ENCODE peak calls at places on chromosomes 12 and 14, in six cellular contexts. One of them, this sample, is unnamed.

GRCh38 chr14:61109288-61109687 is 128.2 kb downstream of the SLC38A6 start:
- DNase-seq in Panc1: no peak
- DNase-seq in cardiac muscle cell: no peak
- DNase-seq in AG10803: no peak
- DNase-seq in ovary: no peak
- DNase-seq in thoracic aorta: no peak
- DNase-seq in this sample: no peak

GRCh38 chr12:128449146-128449894 is 182.3 kb downstream of the TMEM132C start:
- DNase-seq in Panc1: no peak
- DNase-seq in cardiac muscle cell: no peak
- DNase-seq in AG10803: no peak
- DNase-seq in ovary: no peak
- DNase-seq in thoracic aorta: no peak
- DNase-seq in this sample: no peak

GRCh38 chr14:35932136-35932535 is 106.0 kb downstream of the BRMS1L start:
- DNase-seq in Panc1: no peak
- DNase-seq in cardiac muscle cell: no peak
- DNase-seq in AG10803: no peak
- DNase-seq in ovary: no peak
- DNase-seq in thoracic aorta: no peak
- DNase-seq in this sample: no peak

GRCh38 chr12:99334737-99335136 is 312.8 kb upstream of the GARIN6 start:
- DNase-seq in Panc1: no peak
- DNase-seq in cardiac muscle cell: no peak
- DNase-seq in AG10803: no peak
- DNase-seq in ovary: no peak
- DNase-seq in thoracic aorta: no peak
- DNase-seq in this sample: no peak

GRCh38 chr14:104792101-104792884 is 3.3 kb downstream of the AKT1 start:
- DNase-seq in Panc1: no peak
- DNase-seq in cardiac muscle cell: no peak
- DNase-seq in AG10803: no peak
- DNase-seq in ovary: no peak
- DNase-seq in thoracic aorta: no peak
- DNase-seq in this sample: no peak

GRCh38 chr14:75123991-75124390 is 2.9 kb downstream of the NEK9 start:
- DNase-seq in Panc1: no peak
- DNase-seq in cardiac muscle cell: no peak
- DNase-seq in AG10803: peak; percentile 58
- DNase-seq in ovary: no peak
- DNase-seq in thoracic aorta: no peak
- DNase-seq in this sample: peak; percentile 81

GRCh38 chr12:3054993-3055711 is 22.0 kb upstream of the TSPAN9 start:
- DNase-seq in Panc1: no peak
- DNase-seq in cardiac muscle cell: no peak
- DNase-seq in AG10803: peak; percentile 10
- DNase-seq in ovary: no peak
- DNase-seq in thoracic aorta: no peak
- DNase-seq in this sample: peak; percentile 86

GRCh38 chr12:103457471-103457870 is 38.3 kb downstream of the C12orf42 start:
- DNase-seq in Panc1: no peak
- DNase-seq in cardiac muscle cell: no peak
- DNase-seq in AG10803: no peak
- DNase-seq in ovary: no peak
- DNase-seq in thoracic aorta: no peak
- DNase-seq in this sample: no peak

GRCh38 chr14:102933618-102934231 is 11.3 kb downstream of the AMN start:
- DNase-seq in Panc1: no peak
- DNase-seq in cardiac muscle cell: no peak
- DNase-seq in AG10803: no peak
- DNase-seq in ovary: peak; percentile 26
- DNase-seq in thoracic aorta: no peak
- DNase-seq in this sample: no peak

DNA sequence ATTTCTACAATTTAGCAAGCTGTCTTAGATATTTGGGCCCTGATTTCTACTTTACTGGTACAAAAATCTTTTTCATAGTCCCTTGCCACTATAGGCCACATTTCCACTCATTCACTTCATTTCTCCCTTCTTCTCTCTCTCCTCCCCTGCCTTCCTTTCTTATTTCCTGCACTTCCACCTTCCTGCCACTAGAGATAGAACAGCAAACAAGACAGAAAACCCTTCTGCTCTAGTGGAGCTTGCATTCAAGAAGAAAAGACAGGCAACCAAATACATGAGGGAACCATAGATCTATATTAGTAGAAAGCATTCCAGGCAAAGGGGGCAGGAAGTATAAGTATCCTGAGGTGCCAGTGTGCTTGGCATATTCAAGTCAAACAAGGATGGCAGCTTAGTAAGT is 623.5 kb downstream of the FLRT2 start:
- DNase-seq in Panc1: no peak
- DNase-seq in cardiac muscle cell: no peak
- DNase-seq in AG10803: no peak
- DNase-seq in ovary: no peak
- DNase-seq in thoracic aorta: no peak
- DNase-seq in this sample: no peak
- TF ChIP-seq CTCF in Panc1: peak; percentile 12
- TF ChIP-seq CTCF in cardiac muscle cell: no peak
- TF ChIP-seq CTCF in AG10803: no peak
- TF ChIP-seq CTCF in ovary: no peak
- TF ChIP-seq CTCF in thoracic aorta: no peak
- TF ChIP-seq CTCF in this sample: no peak

GRCh38 chr14:101359221-101360044 is 201.9 kb upstream of the DIO3 start:
- DNase-seq in Panc1: no peak
- DNase-seq in cardiac muscle cell: no peak
- DNase-seq in AG10803: peak; percentile 3
- DNase-seq in ovary: peak; percentile 77
- DNase-seq in thoracic aorta: no peak
- DNase-seq in this sample: peak; percentile 64
- H3K4me3 ChIP-seq in Panc1: no peak overlapping the region
- H3K4me3 ChIP-seq in cardiac muscle cell: no peak overlapping the region
- H3K4me3 ChIP-seq in AG10803: no peak overlapping the region
- H3K4me3 ChIP-seq in ovary: no peak overlapping the region
- H3K4me3 ChIP-seq in thoracic aorta: no peak overlapping the region
- H3K4me3 ChIP-seq in this sample: no peak overlapping the region

DNA sequence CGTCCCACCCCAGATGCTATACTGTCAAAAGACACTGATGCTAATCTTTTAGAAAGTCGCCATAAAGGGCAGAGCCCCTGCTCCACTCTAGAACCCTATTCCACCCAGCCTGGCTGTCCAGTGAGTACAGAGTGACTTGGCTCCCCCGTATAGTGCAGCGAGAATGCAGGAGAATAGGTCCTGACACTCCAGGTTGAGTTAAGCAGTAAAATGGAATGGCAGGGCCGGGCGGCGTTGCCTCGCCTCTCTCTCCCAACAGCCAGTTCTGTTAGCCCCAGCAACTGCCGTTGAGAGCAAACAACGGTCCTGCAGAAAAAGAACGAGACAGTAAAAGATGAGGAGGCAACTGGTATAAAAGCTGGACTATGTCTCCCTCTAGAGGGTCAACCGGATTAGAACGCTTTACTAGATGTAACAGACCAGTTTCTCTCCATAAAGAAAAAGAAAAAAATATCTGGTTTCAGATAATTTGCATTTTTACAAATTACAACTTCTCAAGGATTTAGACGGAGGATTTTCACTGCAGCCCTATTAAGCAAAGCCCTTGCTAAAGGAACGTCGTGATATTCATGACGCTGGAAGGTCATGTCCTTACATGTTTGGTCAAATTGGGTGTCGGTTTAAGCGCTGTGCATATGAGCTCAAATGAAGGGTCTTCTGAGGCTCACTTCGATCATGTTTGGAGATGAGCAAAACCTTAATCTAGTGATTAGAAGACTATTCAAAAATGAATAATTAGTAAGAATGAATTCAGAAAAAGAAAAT is 67.5 kb upstream of the USP15 start:
- DNase-seq in Panc1: peak; percentile 32
- DNase-seq in cardiac muscle cell: peak; percentile 86
- DNase-seq in AG10803: peak; percentile 80
- DNase-seq in ovary: peak; percentile 63
- DNase-seq in thoracic aorta: no peak
- DNase-seq in this sample: peak; percentile 83
- TF ChIP-seq CTCF in Panc1: peak; percentile 76
- TF ChIP-seq CTCF in cardiac muscle cell: peak; percentile 75
- TF ChIP-seq CTCF in AG10803: peak; percentile 86
- TF ChIP-seq CTCF in ovary: peak; percentile 57
- TF ChIP-seq CTCF in thoracic aorta: peak; percentile 61
- TF ChIP-seq CTCF in this sample: peak; percentile 70

GRCh38 chr14:82388488-82388887 is 854.8 kb upstream of the SEL1L start:
- DNase-seq in Panc1: no peak
- DNase-seq in cardiac muscle cell: no peak
- DNase-seq in AG10803: no peak
- DNase-seq in ovary: no peak
- DNase-seq in thoracic aorta: no peak
- DNase-seq in this sample: no peak
- H3K4me3 ChIP-seq in Panc1: no peak overlapping the region
- H3K4me3 ChIP-seq in cardiac muscle cell: no peak overlapping the region
- H3K4me3 ChIP-seq in AG10803: no peak overlapping the region
- H3K4me3 ChIP-seq in ovary: no peak overlapping the region
- H3K4me3 ChIP-seq in thoracic aorta: no peak overlapping the region
- H3K4me3 ChIP-seq in this sample: no peak overlapping the region

DNA sequence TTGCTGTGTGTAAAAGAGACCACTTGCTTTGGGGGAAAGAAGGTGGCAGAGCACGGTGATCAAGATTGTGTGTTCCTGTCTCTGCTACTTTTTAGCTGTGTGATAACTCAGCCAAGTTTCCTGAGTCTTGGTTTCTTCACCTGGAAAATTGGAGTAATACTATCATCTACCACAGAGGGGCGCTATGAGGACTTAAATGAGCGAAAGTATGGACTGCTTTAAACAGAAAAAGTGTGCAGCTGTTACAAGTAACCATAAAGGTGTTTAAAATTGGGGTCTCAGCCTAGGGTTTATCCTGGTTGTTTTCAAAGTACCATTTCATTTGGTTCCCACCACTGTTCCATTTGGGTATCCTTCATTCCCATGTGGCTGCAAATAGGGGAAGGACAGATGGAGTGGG is 65.9 kb upstream of the WSCD2 start:
- DNase-seq in Panc1: peak; percentile 0
- DNase-seq in cardiac muscle cell: peak; percentile 38
- DNase-seq in AG10803: peak; percentile 2
- DNase-seq in ovary: no peak
- DNase-seq in thoracic aorta: no peak
- DNase-seq in this sample: peak; percentile 27
- TF ChIP-seq CTCF in Panc1: peak; percentile 50
- TF ChIP-seq CTCF in cardiac muscle cell: peak; percentile 28
- TF ChIP-seq CTCF in AG10803: peak; percentile 41
- TF ChIP-seq CTCF in ovary: no peak
- TF ChIP-seq CTCF in thoracic aorta: no peak
- TF ChIP-seq CTCF in this sample: peak; percentile 43

GRCh38 chr12:27534060-27534764 is 10.2 kb downstream of the PPFIBP1 start:
- DNase-seq in Panc1: no peak
- DNase-seq in cardiac muscle cell: no peak
- DNase-seq in AG10803: no peak
- DNase-seq in ovary: no peak
- DNase-seq in thoracic aorta: no peak
- DNase-seq in this sample: no peak

GRCh38 chr12:27535318-27535717 is 11.3 kb downstream of the PPFIBP1 start:
- DNase-seq in Panc1: no peak
- DNase-seq in cardiac muscle cell: no peak
- DNase-seq in AG10803: no peak
- DNase-seq in ovary: no peak
- DNase-seq in thoracic aorta: no peak
- DNase-seq in this sample: no peak

GRCh38 chr12:27531916-27532315 is 7.9 kb downstream of the PPFIBP1 start:
- DNase-seq in Panc1: no peak
- DNase-seq in cardiac muscle cell: no peak
- DNase-seq in AG10803: peak; percentile 66
- DNase-seq in ovary: no peak
- DNase-seq in thoracic aorta: no peak
- DNase-seq in this sample: peak; percentile 55

GRCh38 chr12:27537855-27538675 is 14.1 kb downstream of the PPFIBP1 start:
- DNase-seq in Panc1: no peak
- DNase-seq in cardiac muscle cell: no peak
- DNase-seq in AG10803: no peak
- DNase-seq in ovary: no peak
- DNase-seq in thoracic aorta: no peak
- DNase-seq in this sample: no peak

GRCh38 chr12:27534765-27535161 is 10.8 kb downstream of the PPFIBP1 start:
- DNase-seq in Panc1: no peak
- DNase-seq in cardiac muscle cell: no peak
- DNase-seq in AG10803: no peak
- DNase-seq in ovary: no peak
- DNase-seq in thoracic aorta: no peak
- DNase-seq in this sample: no peak
- H3K4me3 ChIP-seq in Panc1: no peak overlapping the region
- H3K4me3 ChIP-seq in cardiac muscle cell: no peak overlapping the region
- H3K4me3 ChIP-seq in AG10803: no peak overlapping the region
- H3K4me3 ChIP-seq in ovary: no peak overlapping the region
- H3K4me3 ChIP-seq in thoracic aorta: no peak overlapping the region
- H3K4me3 ChIP-seq in this sample: no peak overlapping the region

DNA sequence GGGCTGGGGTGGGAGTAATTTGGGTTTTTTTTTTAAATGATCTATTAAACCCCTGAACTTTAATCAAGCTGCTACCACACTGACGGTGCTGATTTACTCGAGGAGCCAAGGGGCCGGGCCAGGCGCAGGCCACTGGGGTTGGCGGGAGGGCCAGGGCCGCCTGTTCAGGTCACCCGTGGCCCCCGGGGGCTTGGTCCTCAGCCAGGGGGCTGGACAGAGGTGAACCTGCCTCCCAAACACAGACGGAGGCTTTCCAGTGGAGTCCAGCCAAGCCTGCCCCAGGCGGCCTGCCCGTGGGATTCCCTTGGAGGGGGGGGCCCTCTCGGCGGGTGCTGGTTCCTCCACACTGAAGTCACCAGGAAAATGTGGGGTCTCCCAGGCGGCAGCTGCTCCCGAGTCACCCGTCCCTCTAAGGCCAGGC is 167.0 kb upstream of the GSC start:
- DNase-seq in Panc1: no peak
- DNase-seq in cardiac muscle cell: no peak
- DNase-seq in AG10803: no peak
- DNase-seq in ovary: peak; percentile 83
- DNase-seq in thoracic aorta: no peak
- DNase-seq in this sample: no peak
- TF ChIP-seq CTCF in Panc1: no peak
- TF ChIP-seq CTCF in cardiac muscle cell: no peak
- TF ChIP-seq CTCF in AG10803: no peak
- TF ChIP-seq CTCF in ovary: no peak
- TF ChIP-seq CTCF in thoracic aorta: no peak
- TF ChIP-seq CTCF in this sample: no peak

GRCh38 chr14:68843471-68844209 is 50.8 kb upstream of the ZFP36L1 start:
- DNase-seq in Panc1: no peak
- DNase-seq in cardiac muscle cell: peak; percentile 75
- DNase-seq in AG10803: peak; percentile 62
- DNase-seq in ovary: peak; percentile 91
- DNase-seq in thoracic aorta: peak; percentile 29
- DNase-seq in this sample: peak; percentile 71
- H3K4me3 ChIP-seq in Panc1: no peak overlapping the region
- H3K4me3 ChIP-seq in cardiac muscle cell: peak overlapping the region; percentile 21
- H3K4me3 ChIP-seq in AG10803: peak overlapping the region; percentile 20
- H3K4me3 ChIP-seq in ovary: peak overlapping the region; percentile 28
- H3K4me3 ChIP-seq in thoracic aorta: peak overlapping the region; percentile 61
- H3K4me3 ChIP-seq in this sample: peak overlapping the region; percentile 49

GRCh38 chr12:4974217-4974616 is 64.5 kb downstream of the KCNA1 start:
- DNase-seq in Panc1: no peak
- DNase-seq in cardiac muscle cell: no peak
- DNase-seq in AG10803: no peak
- DNase-seq in ovary: no peak
- DNase-seq in thoracic aorta: no peak
- DNase-seq in this sample: no peak
- TF ChIP-seq CTCF in Panc1: no peak
- TF ChIP-seq CTCF in cardiac muscle cell: no peak
- TF ChIP-seq CTCF in AG10803: no peak
- TF ChIP-seq CTCF in ovary: no peak
- TF ChIP-seq CTCF in thoracic aorta: no peak
- TF ChIP-seq CTCF in this sample: no peak